ENCODE peak calls at places on chromosomes 3 and 15, in eight cellular contexts. J, X, I, L, W, V, Q and D are unnamed samples.

GRCh38 chr3:138947303-138948121 is 495 bp downstream of the FOXL2NB start:
- DNase-seq in J (no peak), V (no peak), W (no peak), Q (no peak), I (no peak), X (no peak), L (no peak), D (no peak)

GRCh38 chr3:65783117-65783516 is 255.6 kb downstream of the MAGI1 start:
- DNase-seq in L (no peak), V (no peak), Q (no peak), W (no peak), X (no peak), I (no peak), J (no peak), D (no peak)

GRCh38 chr15:41698779-41699178 is 38.6 kb downstream of the MGA start:
- DNase-seq in W (no peak), I (peak), L (no peak), Q (no peak), J (no peak), V (no peak), X (no peak), D (no peak)

GRCh38 chr3:184016820-184017671 is 638 bp downstream of the ABCC5 start:
- DNase-seq in I (no peak), W (peak), V (peak), L (peak), J (peak), X (peak), Q (peak), D (no peak)

GRCh38 chr3:129343643-129344360 is 65.1 kb downstream of the HMCES start:
- DNase-seq in L (no peak), I (no peak), Q (no peak), V (no peak), W (no peak), X (no peak), J (peak), D (no peak)

GRCh38 chr15:60865507-60865906 is 363.6 kb downstream of the RORA start:
- DNase-seq in I (no peak), Q (no peak), L (no peak), J (no peak), W (no peak), V (no peak), X (no peak), D (no peak)

GRCh38 chr3:11567516-11568467 is 75.9 kb downstream of the VGLL4 start:
- DNase-seq in X (no peak), V (no peak), W (no peak), L (no peak), Q (no peak), I (no peak), J (no peak), D (peak)

GRCh38 chr3:127678611-127679533 is 6.1 kb downstream of the ABTB1 start:
- DNase-seq in V (no peak), W (no peak), L (no peak), J (peak), X (no peak), Q (peak), I (no peak), D (peak)

GRCh38 chr3:141663993-141664392 is 74.1 kb upstream of the RNF7 start:
- DNase-seq in Q (peak), X (no peak), V (no peak), I (no peak), W (no peak), J (no peak), L (no peak), D (no peak)

GRCh38 chr3:9884555-9885165 is 4.6 kb upstream of the CIDEC start:
- DNase-seq in L (no peak), X (no peak), Q (no peak), J (no peak), W (no peak), I (peak), V (no peak), D (no peak)

GRCh38 chr3:89038864-89039263 is 68.6 kb upstream of the EPHA3 start:
- DNase-seq in X (no peak), J (no peak), W (no peak), Q (no peak), I (no peak), V (no peak), L (no peak), D (no peak)

GRCh38 chr3:47533481-47533880 is 20.0 kb upstream of the ELP6 start:
- DNase-seq in W (no peak), Q (no peak), I (no peak), J (no peak), L (no peak), V (no peak), X (no peak), D (no peak)

GRCh38 chr3:159988617-159989251 is at the start of gene IL12A:
- DNase-seq in I (no peak), J (peak), Q (peak), W (peak), V (peak), X (peak), L (peak), D (peak)

GRCh38 chr15:57122080-57122845 is 203.8 kb downstream of the TCF12 start:
- DNase-seq in Q (no peak), L (no peak), J (no peak), X (no peak), I (no peak), W (no peak), V (no peak), D (no peak)

GRCh38 chr3:37853691-37854413 is 7.8 kb upstream of the CTDSPL start:
- DNase-seq in J (no peak), L (no peak), Q (no peak), V (no peak), I (no peak), W (no peak), X (no peak), D (peak)

GRCh38 chr15:65101891-65102708 is 12.9 kb downstream of the UBAP1L start:
- DNase-seq in Q (no peak), X (no peak), I (no peak), V (no peak), L (no peak), W (no peak), J (no peak), D (no peak)

GRCh38 chr3:62335196-62335595 is 38.2 kb downstream of the FEZF2 start:
- DNase-seq in W (no peak), L (no peak), X (no peak), I (no peak), V (no peak), J (no peak), Q (no peak), D (no peak)

GRCh38 chr15:76178321-76178720 is 118.5 kb downstream of the TMEM266 start:
- DNase-seq in Q (no peak), X (no peak), J (no peak), I (no peak), V (no peak), W (no peak), L (no peak), D (no peak)

GRCh38 chr15:99249270-99249817 is at the start of gene TTC23:
- DNase-seq in W (no peak), J (peak), I (peak), Q (no peak), X (no peak), V (no peak), L (no peak), D (no peak)

GRCh38 chr15:33283603-33284002 is 27.2 kb upstream of the RYR3 start:
- DNase-seq in V (no peak), I (no peak), L (no peak), Q (no peak), X (no peak), W (no peak), J (no peak), D (no peak)

GRCh38 chr15:88995449-88995848 is 82.3 kb upstream of the MFGE8 start:
- DNase-seq in W (no peak), Q (no peak), I (no peak), V (no peak), J (no peak), L (no peak), X (no peak), D (no peak)

GRCh38 chr3:29283297-29283681 is 2.4 kb downstream of the RBMS3 start:
- DNase-seq in W (no peak), L (no peak), X (no peak), I (no peak), V (no peak), Q (no peak), J (no peak), D (no peak)

GRCh38 chr15:59292393-59292792 is 80.3 kb downstream of the MYO1E start:
- DNase-seq in W (no peak), L (no peak), Q (no peak), J (no peak), V (no peak), I (no peak), X (no peak), D (no peak)

GRCh38 chr3:114557791-114558190 is 264.0 kb downstream of the TIGIT start:
- DNase-seq in V (no peak), I (no peak), W (no peak), J (no peak), Q (no peak), L (no peak), X (no peak), D (no peak)

GRCh38 chr3:41808152-41808551 is 153.8 kb downstream of the ULK4 start:
- DNase-seq in J (no peak), I (peak), W (no peak), X (no peak), L (no peak), V (no peak), Q (no peak), D (no peak)

GRCh38 chr15:73370151-73370550 is 1.4 kb upstream of the HCN4 start:
- DNase-seq in J (no peak), Q (no peak), V (no peak), I (no peak), W (no peak), L (no peak), X (no peak), D (no peak)

GRCh38 chr3:65044401-65044800 is 356.6 kb upstream of the ADAMTS9 start:
- DNase-seq in X (no peak), L (no peak), W (no peak), V (no peak), I (no peak), J (no peak), Q (no peak), D (no peak)